ENCODE peak calls at places on chromosomes 12 and 14, in nine cellular contexts. C, W, M, N, Z, Y, J, G and Q are unnamed samples. For H3K4me1, the result is how much of the 10 kb centered on the place peaks cover.

GRCh38 chr14:100531591-100532121 is 55.6 kb downstream of the BEGAIN start:
- DNase-seq in C (no peak), W (no peak), M (peak), N (no peak), Z (no peak), Y (no peak), J (peak), G (no peak), Q (peak)

GRCh38 chr12:29043069-29043468 is 106.0 kb upstream of the FAR2 start:
- DNase-seq in C (peak), W (no peak), M (no peak), N (no peak), Z (no peak), Y (no peak), J (no peak), G (no peak), Q (no peak)

GRCh38 chr12:32281098-32281497 is 118.3 kb upstream of the FGD4 start:
- DNase-seq in C (no peak), W (no peak), M (no peak), N (no peak), Z (no peak), Y (no peak), J (no peak), G (no peak), Q (no peak)

GRCh38 chr12:79547735-79548347 is 142.9 kb downstream of the PAWR start:
- DNase-seq in C (peak), W (peak), M (no peak), N (peak), Z (peak), Y (no peak), J (no peak), G (peak), Q (no peak)

GRCh38 chr14:30108975-30109700 is 181.5 kb upstream of the PRKD1 start:
- DNase-seq in C (no peak), W (no peak), M (no peak), N (no peak), Z (no peak), Y (no peak), J (no peak), G (no peak), Q (no peak)

GRCh38 chr14:55572578-55572977 is 7.4 kb upstream of the KTN1 start:
- DNase-seq in C (peak), W (no peak), M (no peak), N (no peak), Z (no peak), Y (no peak), J (no peak), G (peak), Q (no peak)

GRCh38 chr12:64992641-64993040 is 128.5 kb downstream of the WIF1 start:
- DNase-seq in C (no peak), W (no peak), M (no peak), N (no peak), Z (peak), Y (no peak), J (no peak), G (no peak), Q (no peak)

GRCh38 chr14:53391631-53392030 is 238.5 kb upstream of the DDHD1 start:
- DNase-seq in C (peak), W (no peak), M (no peak), N (peak), Z (no peak), Y (no peak), J (no peak), G (peak), Q (no peak)

GRCh38 chr12:120439646-120440247 is 1.8 kb downstream of the COX6A1 start:
- DNase-seq in C (peak), W (peak), M (no peak), N (peak), Z (peak), Y (no peak), J (peak), G (peak), Q (no peak)

GRCh38 chr14:80211143-80212024 is at the start of gene DIO2:
- DNase-seq in C (no peak), W (no peak), M (no peak), N (peak), Z (peak), Y (peak), J (peak), G (peak), Q (no peak)

GRCh38 chr12:27319394-27319793 is 13.2 kb upstream of the BMAL2 start:
- DNase-seq in C (peak), W (no peak), M (no peak), N (no peak), Z (no peak), Y (no peak), J (no peak), G (peak), Q (no peak)

GRCh38 chr14:75519826-75520692 is 2.2 kb upstream of the BATF start:
- DNase-seq in C (peak), W (no peak), M (no peak), N (no peak), Z (no peak), Y (no peak), J (no peak), G (peak), Q (no peak)

GRCh38 chr14:98889107-98889835 is 382.7 kb downstream of the BCL11B start:
- DNase-seq in C (no peak), W (no peak), M (no peak), N (no peak), Z (no peak), Y (no peak), J (no peak), G (no peak), Q (no peak)

GRCh38 chr12:29234965-29235364 is 85.9 kb downstream of the FAR2 start:
- DNase-seq in C (peak), W (no peak), M (no peak), N (peak), Z (no peak), Y (no peak), J (no peak), G (no peak), Q (no peak)

GRCh38 chr14:32208490-32208889 is 5.4 kb upstream of the RNU6-8 start:
- DNase-seq in C (no peak), W (no peak), M (no peak), N (no peak), Z (no peak), Y (no peak), J (no peak), G (no peak), Q (no peak)

GRCh38 chr14:59428581-59429012 is 36.6 kb downstream of the GPR135 start:
- DNase-seq in C (peak), W (no peak), M (no peak), N (no peak), Z (no peak), Y (no peak), J (no peak), G (peak), Q (no peak)

GRCh38 chr12:82896286-82896685 is 209.6 kb downstream of the TMTC2 start:
- DNase-seq in C (no peak), W (no peak), M (no peak), N (no peak), Z (no peak), Y (no peak), J (no peak), G (no peak), Q (no peak)

GRCh38 chr12:106135781-106136180 is 3.0 kb downstream of the NUAK1 start:
- DNase-seq in C (peak), W (peak), M (no peak), N (no peak), Z (peak), Y (no peak), J (no peak), G (peak), Q (no peak)

GRCh38 chr14:83713736-83714135 is 1816.2 kb upstream of the FLRT2 start:
- DNase-seq in C (no peak), W (no peak), M (no peak), N (no peak), Z (no peak), Y (no peak), J (no peak), G (no peak), Q (no peak)

GRCh38 chr14:97780804-97781203 is 983.6 kb downstream of the VRK1 start:
- DNase-seq in C (peak), W (no peak), M (no peak), N (no peak), Z (no peak), Y (no peak), J (no peak), G (no peak), Q (no peak)

GRCh38 chr12:12934556-12934955 is 17.4 kb downstream of the GPRC5D start:
- DNase-seq in C (no peak), W (no peak), M (no peak), N (no peak), Z (no peak), Y (no peak), J (no peak), G (no peak), Q (no peak)

GRCh38 chr12:31206038-31206670 is 119.8 kb downstream of the SINHCAF start:
- DNase-seq in C (peak), W (no peak), M (no peak), N (peak), Z (no peak), Y (no peak), J (no peak), G (peak), Q (no peak)

GRCh38 chr14:63174760-63175191 is 29.5 kb upstream of the RHOJ start:
- DNase-seq in C (peak), W (peak), M (no peak), N (peak), Z (peak), Y (no peak), J (no peak), G (peak), Q (peak)

GRCh38 chr12:54404061-54405004 is 14.7 kb downstream of the ITGA5 start:
- DNase-seq in C (peak), W (peak), M (no peak), N (peak), Z (peak), Y (no peak), J (no peak), G (peak), Q (peak)

GRCh38 chr12:15636060-15636890 is 152.9 kb downstream of the EPS8 start:
- DNase-seq in C (peak), W (no peak), M (no peak), N (no peak), Z (no peak), Y (no peak), J (no peak), G (no peak), Q (no peak)

GRCh38 chr12:63915105-63915830 is 70.8 kb downstream of the SRGAP1 start:
- DNase-seq in C (peak), W (no peak), M (no peak), N (peak), Z (no peak), Y (no peak), J (no peak), G (peak), Q (no peak)

GRCh38 chr14:68783408-68784297 is 9.2 kb downstream of the ZFP36L1 start:
- DNase-seq in C (peak), W (no peak), M (no peak), N (no peak), Z (no peak), Y (no peak), J (no peak), G (no peak), Q (peak)

GRCh38 chr12:27899151-27899661 is 73.3 kb downstream of the PTHLH start:
- DNase-seq in C (peak), W (no peak), M (no peak), N (no peak), Z (no peak), Y (no peak), J (no peak), G (peak), Q (no peak)

GRCh38 chr14:24928501-24928900 is 121.4 kb downstream of the STXBP6 start:
- DNase-seq in C (no peak), W (no peak), M (no peak), N (no peak), Z (no peak), Y (no peak), J (no peak), G (no peak), Q (no peak)

GRCh38 chr12:25792031-25792430 is 166.5 kb upstream of the RASSF8 start:
- DNase-seq in C (peak), W (no peak), M (no peak), N (no peak), Z (no peak), Y (no peak), J (no peak), G (no peak), Q (no peak)

GRCh38 chr12:67431436-67432049 is 162.4 kb downstream of the CAND1 start:
- DNase-seq in C (no peak), W (no peak), M (no peak), N (no peak), Z (no peak), Y (no peak), J (no peak), G (peak), Q (no peak)

GRCh38 chr12:104480826-104481457 is 24.2 kb downstream of the CHST11 start:
- DNase-seq in C (peak), W (no peak), M (peak), N (no peak), Z (no peak), Y (peak), J (peak), G (peak), Q (no peak)

GRCh38 chr14:83874662-83875061 is 1655.3 kb upstream of the FLRT2 start:
- DNase-seq in C (no peak), W (no peak), M (no peak), N (no peak), Z (no peak), Y (no peak), J (no peak), G (no peak), Q (no peak)

GRCh38 chr12:43306066-43306465 is 245.9 kb downstream of the ADAMTS20 start:
- DNase-seq in C (peak), W (no peak), M (no peak), N (no peak), Z (no peak), Y (no peak), J (peak), G (peak), Q (peak)

GRCh38 chr14:103854822-103855733 is 7.7 kb upstream of the PPP1R13B start:
- DNase-seq in C (peak), W (no peak), M (peak), N (no peak), Z (peak), Y (no peak), J (no peak), G (no peak), Q (no peak)

GRCh38 chr14:89794096-89794495 is 160.4 kb downstream of the EFCAB11 start:
- DNase-seq in C (no peak), W (peak), M (no peak), N (no peak), Z (no peak), Y (no peak), J (peak), G (peak), Q (peak)

GRCh38 chr12:109630107-109630506 is 56.5 kb downstream of the MVK start:
- DNase-seq in C (no peak), W (no peak), M (no peak), N (no peak), Z (no peak), Y (no peak), J (no peak), G (no peak), Q (no peak)

GRCh38 chr12:109632299-109632698 is 58.7 kb downstream of the MVK start:
- DNase-seq in C (no peak), W (no peak), M (no peak), N (no peak), Z (no peak), Y (no peak), J (no peak), G (no peak), Q (no peak)

GRCh38 chr12:109630815-109631214 is 57.2 kb downstream of the MVK start:
- DNase-seq in C (peak), W (no peak), M (no peak), N (no peak), Z (no peak), Y (no peak), J (no peak), G (no peak), Q (no peak)

GRCh38 chr12:109627633-109628032 is 54.0 kb downstream of the MVK start:
- DNase-seq in C (no peak), W (no peak), M (no peak), N (no peak), Z (no peak), Y (no peak), J (no peak), G (no peak), Q (no peak)

DNA sequence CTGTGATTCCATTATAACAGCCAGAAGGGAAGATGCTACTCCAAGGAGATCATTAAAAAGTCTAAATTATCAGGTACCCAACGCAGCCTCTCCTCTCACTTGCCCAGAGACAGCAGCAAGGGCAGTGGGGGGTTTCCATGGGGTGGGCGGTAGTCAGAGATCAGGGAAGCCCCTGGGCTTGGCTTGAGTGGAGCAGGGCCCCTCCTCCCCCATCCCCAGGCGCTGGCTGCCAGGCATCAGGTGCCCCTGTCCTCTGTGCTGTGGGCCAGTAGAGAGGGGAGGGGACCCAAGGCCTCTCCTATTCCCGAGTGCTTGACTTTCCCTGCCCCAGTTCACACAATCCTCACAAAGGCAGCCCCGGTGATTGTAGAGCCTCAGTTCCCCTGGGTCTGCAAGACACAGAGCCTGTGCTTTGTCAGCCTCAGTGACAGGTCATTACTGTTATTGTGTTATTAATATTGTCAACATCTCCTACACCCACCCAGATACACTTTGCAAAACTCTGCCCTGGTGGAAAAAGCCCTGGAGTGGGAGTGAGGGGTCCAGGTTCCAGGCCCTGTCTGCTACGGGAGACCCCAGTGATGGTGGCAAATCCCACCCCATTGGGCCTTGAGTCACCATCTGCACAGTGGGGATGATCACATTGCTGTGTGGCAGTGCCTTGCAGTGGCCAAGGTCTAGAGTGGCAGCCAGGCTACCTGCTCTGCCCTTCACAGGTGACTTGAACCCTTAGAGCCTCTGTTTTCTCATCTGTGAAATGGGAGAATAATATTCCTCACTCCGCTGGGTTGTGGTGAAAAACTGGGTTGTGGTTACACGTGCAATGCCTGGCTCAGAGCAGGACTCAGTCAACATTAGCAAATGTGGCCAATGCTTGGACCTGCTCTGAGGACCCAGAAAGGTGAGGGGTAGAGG is 57.9 kb downstream of the MVK start:
- DNase-seq in C (no peak), W (no peak), M (no peak), N (no peak), Z (no peak), Y (no peak), J (no peak), G (no peak), Q (no peak)
- H3K4me1 ChIP-seq in C (under half), W (under half), M (under half), N (under half), Z (under half), Y (under half), J (under half), G (under half), Q (under half)

GRCh38 chr14:20412422-20412821 is 879 bp downstream of the TEP1 start:
- DNase-seq in C (no peak), W (no peak), M (no peak), N (peak), Z (no peak), Y (no peak), J (no peak), G (peak), Q (no peak)
- TF ChIP-seq CTCF in C (no peak), W (no peak), M (no peak), N (no peak), Z (no peak), Y (no peak), J (no peak), G (no peak), Q (no peak)

DNA sequence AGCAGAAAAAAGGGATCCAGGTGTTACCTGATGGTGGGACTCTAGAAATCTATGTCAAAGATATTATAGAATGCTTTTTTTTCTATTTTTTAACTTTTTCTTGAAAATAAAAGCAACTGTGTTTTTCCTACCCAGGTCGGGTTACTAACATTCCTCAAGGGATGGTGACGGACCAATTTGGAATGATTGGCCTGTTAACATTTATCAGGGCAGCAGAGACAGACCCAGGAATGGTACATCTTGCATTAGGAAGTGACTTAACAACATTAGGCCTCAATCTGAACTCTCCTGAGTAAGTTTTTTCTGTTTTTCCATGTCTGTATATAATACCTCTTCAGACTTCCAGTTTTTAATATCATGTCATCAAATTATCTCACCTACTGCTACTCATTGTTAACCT is 27.6 kb upstream of the KCNMB4 start:
- DNase-seq in C (no peak), W (no peak), M (no peak), N (no peak), Z (no peak), Y (no peak), J (no peak), G (no peak), Q (no peak)
- H3K4me1 ChIP-seq in C (under half), W (under half), M (under half), N (under half), Z (under half), Y (under half), J (under half), G (under half), Q (under half)

DNA sequence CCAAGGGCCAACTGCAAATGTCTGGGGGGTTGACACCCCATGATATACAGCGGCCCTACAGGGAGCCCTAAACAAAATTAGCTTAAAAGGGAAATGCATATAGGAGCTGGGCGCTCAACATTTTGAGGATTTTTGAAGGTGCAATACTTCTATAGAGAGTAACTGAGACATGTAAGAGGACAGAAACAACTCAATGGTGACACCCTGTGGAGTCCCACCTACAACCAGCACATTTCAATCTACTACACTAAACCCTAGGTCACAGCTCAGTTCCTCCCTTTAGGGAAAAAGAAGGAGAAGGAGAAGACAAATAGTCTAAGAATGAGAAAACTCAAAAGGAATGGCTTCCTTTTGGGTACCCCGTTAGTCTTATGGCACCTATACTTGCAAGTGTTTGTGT is 1010.5 kb upstream of the NOVA1 start:
- DNase-seq in C (no peak), W (no peak), M (no peak), N (no peak), Z (no peak), Y (no peak), J (no peak), G (no peak), Q (no peak)
- TF ChIP-seq CTCF in C (peak), W (no peak), M (no peak), N (no peak), Z (no peak), Y (no peak), J (no peak), G (no peak), Q (no peak)

GRCh38 chr14:51653096-51653814 is 1.5 kb downstream of the FRMD6 start:
- DNase-seq in C (peak), W (no peak), M (no peak), N (peak), Z (peak), Y (no peak), J (no peak), G (peak), Q (no peak)
- H3K4me1 ChIP-seq in C (half or more), W (under half), M (under half), N (under half), Z (under half), Y (under half), J (under half), G (under half), Q (under half)

DNA sequence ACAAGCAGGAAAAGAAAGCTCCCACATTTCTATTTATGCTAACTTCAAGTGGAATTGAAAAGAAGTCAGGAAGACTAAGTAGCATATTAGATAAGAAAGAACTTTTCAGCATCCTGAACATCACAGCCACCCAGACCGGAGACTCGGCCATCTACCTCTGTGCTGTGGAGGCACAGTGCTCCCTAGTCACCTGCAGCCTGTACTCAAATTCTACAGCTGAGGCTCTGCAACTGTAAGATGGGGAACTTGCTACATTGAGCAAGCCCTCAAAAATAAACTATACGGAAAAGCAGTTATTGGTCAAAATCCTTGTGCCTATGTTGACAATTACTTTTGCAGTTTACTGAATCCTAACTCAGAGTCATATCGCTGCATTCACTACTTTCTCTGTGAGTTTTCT is 361.9 kb downstream of the DAD1 start:
- DNase-seq in C (no peak), W (no peak), M (no peak), N (no peak), Z (no peak), Y (no peak), J (no peak), G (no peak), Q (no peak)
- TF ChIP-seq CTCF in C (no peak), W (no peak), M (no peak), N (no peak), Z (no peak), Y (no peak), J (no peak), G (no peak), Q (no peak)